ENCODE peak calls at places on chromosomes 7 and 10, in five cellular contexts. G, J, V, P and W are unnamed samples.

GRCh38 chr7:123692471-123692877 is 36.8 kb downstream of the LMOD2 start:
- DNase-seq in G (no peak), J (no peak), V (no peak), P (no peak), W (no peak)

GRCh38 chr10:98611432-98611831 is 164.7 kb upstream of the HPS1 start:
- DNase-seq in G (no peak), J (no peak), V (no peak), P (no peak), W (no peak)

GRCh38 chr7:144731661-144732060 is 104.2 kb downstream of the TPK1 start:
- DNase-seq in G (no peak), J (no peak), V (no peak), P (no peak), W (no peak)

GRCh38 chr10:88974446-88975376 is 15.9 kb upstream of the FAS start:
- DNase-seq in G (no peak), J (no peak), V (no peak), P (no peak), W (no peak)

GRCh38 chr10:28177944-28178637 is 124.8 kb downstream of the MPP7 start:
- DNase-seq in G (no peak), J (no peak), V (no peak), P (no peak), W (no peak)

GRCh38 chr10:91551856-91552255 is 81.0 kb downstream of the PPP1R3C start:
- DNase-seq in G (peak; percentile 16), J (no peak), V (no peak), P (no peak), W (peak; percentile 46)

GRCh38 chr10:16116404-16117304 is 256.3 kb upstream of the MINDY3 start:
- DNase-seq in G (peak; percentile 4), J (no peak), V (no peak), P (no peak), W (no peak)

GRCh38 chr7:99478464-99479440 is 6.1 kb downstream of the ZNF789 start:
- DNase-seq in G (no peak), J (no peak), V (no peak), P (no peak), W (no peak)

GRCh38 chr7:117269895-117270294 is 53.0 kb downstream of the WNT2 start:
- DNase-seq in G (no peak), J (no peak), V (no peak), P (peak; percentile 68), W (no peak)

GRCh38 chr10:22770270-22770669 is 55.9 kb upstream of the PIP4K2A start:
- DNase-seq in G (no peak), J (no peak), V (no peak), P (no peak), W (no peak)

GRCh38 chr10:51301644-51302043 is 227.4 kb downstream of the PRKG1 start:
- DNase-seq in G (no peak), J (no peak), V (no peak), P (no peak), W (no peak)

GRCh38 chr10:49164587-49165188 is 23.5 kb downstream of the TMEM273 start:
- DNase-seq in G (peak; percentile 48), J (no peak), V (no peak), P (no peak), W (peak; percentile 31)

GRCh38 chr7:2141656-2142055 is 91.1 kb downstream of the MAD1L1 start:
- DNase-seq in G (no peak), J (no peak), V (no peak), P (no peak), W (no peak)

GRCh38 chr10:50614444-50615137 is 9.2 kb downstream of the SGMS1 start:
- DNase-seq in G (peak; percentile 37), J (no peak), V (no peak), P (no peak), W (no peak)

GRCh38 chr7:23598321-23598720 is 1.1 kb downstream of the CCDC126 start:
- DNase-seq in G (peak; percentile 34), J (no peak), V (no peak), P (no peak), W (no peak)

GRCh38 chr7:141663081-141663510 is 38.9 kb downstream of the DENND11 start:
- DNase-seq in G (no peak), J (no peak), V (no peak), P (no peak), W (peak; percentile 75)

DNA sequence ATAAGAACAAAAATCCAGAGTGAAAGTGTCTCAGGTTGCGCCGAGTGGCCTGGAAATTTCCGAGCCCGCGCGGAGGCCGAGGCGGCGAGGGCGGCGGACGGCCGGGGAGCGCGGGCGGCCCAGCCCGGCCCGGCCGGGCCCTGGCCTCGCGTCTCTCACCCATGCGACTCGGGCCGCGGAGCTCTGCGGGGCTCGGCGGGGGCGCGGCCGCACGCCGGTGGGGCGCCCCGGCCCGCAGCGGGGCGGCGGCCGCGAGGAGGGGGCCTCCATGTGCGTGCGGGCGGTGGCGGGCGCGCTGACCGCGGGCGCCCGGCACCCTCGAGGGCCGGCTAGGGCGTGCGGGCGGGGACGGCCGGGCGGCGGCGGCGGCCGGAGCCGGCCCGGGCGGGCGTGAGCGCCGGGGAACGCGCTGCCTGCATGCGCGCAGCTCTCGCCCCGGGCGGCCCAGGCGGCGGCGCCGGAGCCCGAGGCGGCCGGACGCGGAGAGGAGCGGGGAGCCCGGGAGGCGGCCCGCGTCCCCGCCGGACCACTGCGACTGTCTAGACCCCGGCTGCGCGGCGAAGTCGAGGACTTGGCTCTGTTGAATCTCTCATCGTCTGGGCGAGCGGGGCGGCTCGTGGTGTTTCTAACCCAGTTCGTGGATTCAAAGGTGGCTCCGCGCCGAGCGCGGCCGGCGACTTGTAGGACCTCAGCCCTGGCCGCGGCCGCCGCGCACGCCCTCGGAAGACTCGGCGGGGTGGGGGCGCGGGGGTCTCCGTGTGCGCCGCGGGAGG is at the start of gene EN2:
- DNase-seq in G (no peak), J (no peak), V (no peak), P (no peak), W (no peak)
- H3K4me1 ChIP-seq in G (no peaks in the 10 kb centered on the region), J (peaks cover 22% of the 10 kb centered on the region), V (peaks cover 39% of the 10 kb centered on the region), P (no peaks in the 10 kb centered on the region), W (peaks cover 3% of the 10 kb centered on the region)

GRCh38 chr10:63256047-63256773 is 123.1 kb downstream of the NRBF2 start:
- DNase-seq in G (no peak), J (no peak), V (no peak), P (no peak), W (no peak)
- H3K27ac ChIP-seq in G (no peak overlapping the region), J (peak overlapping the region; percentile 48), V (peak overlapping the region; percentile 49), P (no peak overlapping the region), W (no peak overlapping the region)

GRCh38 chr7:148291799-148292198 is 298.8 kb upstream of the C7orf33 start:
- DNase-seq in G (no peak), J (no peak), V (no peak), P (no peak), W (no peak)

GRCh38 chr7:148299335-148299734 is 291.2 kb upstream of the C7orf33 start:
- DNase-seq in G (no peak), J (no peak), V (no peak), P (no peak), W (no peak)

GRCh38 chr7:148299877-148300276 is 290.7 kb upstream of the C7orf33 start:
- DNase-seq in G (no peak), J (no peak), V (no peak), P (no peak), W (no peak)

GRCh38 chr7:148296994-148297644 is 293.4 kb upstream of the C7orf33 start:
- DNase-seq in G (peak; percentile 2), J (no peak), V (no peak), P (no peak), W (no peak)
- TF ChIP-seq CTCF in G (peak; percentile 38), J (no peak), V (no peak), P (peak; percentile 22), W (no peak)

DNA sequence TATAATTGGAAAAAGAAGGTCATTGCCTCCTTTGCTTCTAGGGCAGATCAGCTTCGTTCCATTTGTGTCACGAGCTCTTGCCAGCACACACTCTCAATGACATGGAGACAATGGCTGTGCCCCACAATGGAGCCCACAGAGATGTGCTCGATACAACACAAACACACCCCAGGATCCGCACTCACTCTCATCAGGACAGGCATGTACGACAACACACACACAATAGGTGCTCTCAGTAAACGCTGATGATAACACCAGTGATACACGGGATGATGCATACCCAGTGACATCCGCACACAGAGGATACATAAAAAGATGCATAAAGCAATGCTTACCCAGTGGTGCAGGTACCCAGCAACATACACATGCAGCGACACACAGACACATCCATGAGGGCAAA is 61.2 kb upstream of the LBX1 start:
- DNase-seq in G (no peak), J (no peak), V (no peak), P (no peak), W (no peak)
- H3K4me1 ChIP-seq in G (no peaks in the 10 kb centered on the region), J (peaks cover 6% of the 10 kb centered on the region), V (peaks cover 11% of the 10 kb centered on the region), P (no peaks in the 10 kb centered on the region), W (peaks cover 5% of the 10 kb centered on the region)